ENCODE peak calls at places on chromosomes 13 and 19, in seven cellular contexts. U is lower lobe of right lung, Y is AG09319, T is AG10803, P is omental fat pad, D is Calu3, K is astrocyte of the spinal cord. H is an unnamed sample.

GRCh38 chr13:39825886-39826285 is 170.4 kb downstream of the COG6 start:
- DNase-seq in Y (no peak), D (no peak), P (no peak), U (no peak), T (no peak), K (no peak), H (no peak)

GRCh38 chr19:1169921-1170885 is 3.9 kb downstream of the SBNO2 start:
- DNase-seq in Y (no peak), K (peak), D (no peak), T (peak), U (peak), P (no peak), H (no peak)

GRCh38 chr13:73938375-73939070 is 195.7 kb downstream of the KLF12 start:
- DNase-seq in Y (peak), T (peak), K (peak), U (no peak), D (no peak), P (no peak), H (no peak)

GRCh38 chr13:102354011-102354410 is 47.8 kb downstream of the FGF14 start:
- DNase-seq in Y (no peak), D (no peak), T (no peak), P (no peak), U (no peak), K (no peak), H (no peak)

GRCh38 chr19:3455393-3455955 is 24.9 kb downstream of the SMIM24 start:
- DNase-seq in T (no peak), P (no peak), U (no peak), D (no peak), K (no peak), Y (no peak), H (no peak)

GRCh38 chr13:94761407-94761806 is 49.1 kb upstream of the SOX21 start:
- DNase-seq in T (no peak), K (no peak), U (no peak), D (no peak), Y (no peak), P (no peak), H (no peak)

GRCh38 chr19:48654299-48655059 is 8.5 kb upstream of the CA11 start:
- DNase-seq in K (peak), D (no peak), U (no peak), T (no peak), Y (no peak), P (no peak), H (no peak)

GRCh38 chr19:48111280-48111679 is 663 bp upstream of the PLA2G4C start:
- DNase-seq in U (no peak), T (no peak), D (no peak), Y (no peak), K (no peak), P (no peak), H (no peak)

GRCh38 chr19:50994129-50994528 is 7.3 kb downstream of the KLK8 start:
- DNase-seq in P (no peak), Y (no peak), U (no peak), T (no peak), D (no peak), K (no peak), H (no peak)

GRCh38 chr13:26185720-26186119 is 36.4 kb downstream of the RNF6 start:
- DNase-seq in Y (no peak), K (no peak), U (no peak), P (no peak), T (no peak), D (no peak), H (no peak)

GRCh38 chr13:98307744-98308524 is 130.9 kb upstream of the RNF113B start:
- DNase-seq in T (peak), K (no peak), D (no peak), Y (peak), P (no peak), U (no peak), H (no peak)

GRCh38 chr19:28213476-28214082 is 999.4 kb downstream of the UQCRFS1 start:
- DNase-seq in Y (no peak), P (no peak), K (no peak), D (no peak), T (peak), U (no peak), H (no peak)

GRCh38 chr13:111859361-111860105 is 207.4 kb upstream of the SOX1 start:
- DNase-seq in T (no peak), D (no peak), K (no peak), P (no peak), Y (no peak), U (no peak), H (no peak)

GRCh38 chr19:55461974-55462628 is 659 bp upstream of the ISOC2 start:
- DNase-seq in U (no peak), Y (no peak), P (no peak), K (peak), T (no peak), D (no peak), H (no peak)

GRCh38 chr13:25335856-25336255 is 34.4 kb downstream of the NUP58 start:
- DNase-seq in T (peak), D (no peak), P (no peak), U (no peak), K (no peak), Y (no peak), H (no peak)

GRCh38 chr13:27334774-27335490 is 64.3 kb downstream of the RASL11A start:
- DNase-seq in P (no peak), Y (no peak), T (no peak), K (no peak), D (no peak), U (no peak), H (no peak)

GRCh38 chr19:48466571-48467325 is 2.4 kb upstream of the CYTH2 start:
- DNase-seq in K (peak), Y (no peak), U (no peak), D (no peak), T (peak), P (no peak), H (no peak)

GRCh38 chr13:81957121-81957520 is 1616.2 kb upstream of the SPRY2 start:
- DNase-seq in P (no peak), U (no peak), T (no peak), D (no peak), Y (no peak), K (no peak), H (no peak)
- TF ChIP-seq CTCF in P (no peak), U (no peak), T (no peak), D (no peak), Y (no peak), K (no peak), H (no peak)

DNA sequence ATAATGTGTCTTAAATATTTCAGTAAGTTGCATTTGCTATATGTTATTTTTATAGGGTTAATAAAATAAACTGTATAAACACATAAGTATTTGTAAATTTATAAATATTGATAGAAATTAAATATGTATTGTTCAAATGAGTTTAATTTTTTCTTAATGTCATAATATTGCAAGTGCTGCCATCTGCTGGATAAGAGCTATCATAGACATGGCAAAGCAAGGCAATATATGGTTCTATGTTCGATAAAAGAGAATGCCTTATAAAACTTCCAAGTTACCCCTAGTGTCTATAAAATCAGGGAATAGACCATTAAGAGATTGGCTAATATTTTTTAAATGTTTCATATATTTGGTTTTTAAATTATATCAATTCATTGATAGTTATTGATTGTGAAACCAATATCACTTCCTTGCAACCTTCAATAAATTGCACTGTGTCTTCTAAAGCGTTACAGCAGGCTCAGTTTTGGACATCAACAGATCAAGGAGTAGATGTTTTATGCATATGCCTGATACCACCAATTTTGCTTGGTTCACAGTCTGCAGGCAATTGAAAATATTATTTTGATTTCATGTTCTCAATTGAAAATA is 29.0 kb upstream of the SLITRK6 start:
- DNase-seq in T (peak), K (peak), Y (no peak), D (no peak), P (no peak), U (no peak), H (no peak)
- TF ChIP-seq CTCF in T (peak), K (peak), Y (peak), D (no peak), P (no peak), U (peak), H (peak)

GRCh38 chr19:10420444-10421239 is at the start of gene PDE4A:
- DNase-seq in T (no peak), P (no peak), U (no peak), K (no peak), D (no peak), Y (no peak), H (no peak)
- TF ChIP-seq CTCF in T (peak), P (no peak), U (peak), K (peak), D (peak), Y (peak), H (peak)

DNA sequence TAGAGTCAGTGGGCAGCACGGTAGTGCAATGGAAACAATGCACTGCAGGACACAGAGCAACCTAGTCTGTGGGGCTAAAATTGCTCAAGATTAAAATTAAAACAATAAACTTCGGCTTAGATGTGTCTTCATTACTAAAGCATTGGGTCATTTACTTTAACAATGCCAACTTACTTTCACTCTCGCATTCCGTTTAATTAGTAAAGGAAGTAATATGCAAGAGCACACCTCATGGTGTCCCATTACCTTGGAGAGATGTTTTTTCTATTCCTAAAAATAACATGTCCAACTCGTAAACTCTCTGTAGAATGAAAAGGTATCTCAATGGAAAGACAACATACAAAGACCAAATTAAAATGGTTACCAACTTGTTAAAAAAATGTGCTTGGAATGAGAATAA is 738.4 kb downstream of the PCDH17 start:
- DNase-seq in Y (no peak), K (no peak), U (no peak), D (no peak), P (no peak), T (no peak), H (no peak)
- TF ChIP-seq CTCF in Y (no peak), K (no peak), U (no peak), D (no peak), P (no peak), T (no peak), H (no peak)

DNA sequence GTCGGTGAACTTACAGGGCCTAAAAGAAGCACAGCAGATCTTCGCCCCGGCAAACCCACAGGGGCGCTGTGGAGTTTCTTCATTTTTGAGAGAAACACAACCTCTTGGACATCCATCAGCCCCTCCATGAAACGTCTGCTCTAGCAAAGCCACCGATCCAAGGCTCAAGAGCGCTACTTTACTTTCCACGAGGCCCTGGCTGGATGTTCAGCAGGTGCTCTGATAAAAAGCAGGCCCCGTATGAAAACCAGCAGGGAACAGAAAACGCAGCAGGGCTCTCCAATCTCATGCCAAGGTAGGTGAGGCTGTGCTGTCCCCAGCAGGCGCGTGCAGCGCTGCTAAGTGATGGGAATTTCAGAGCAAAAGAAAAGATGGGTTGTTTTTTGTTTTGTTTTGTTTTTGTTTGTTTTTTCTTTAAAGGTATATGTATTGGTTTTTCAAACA is 86.7 kb downstream of the IRS2 start:
- DNase-seq in D (no peak), P (no peak), T (no peak), Y (no peak), K (peak), U (no peak), H (no peak)
- TF ChIP-seq CTCF in D (no peak), P (no peak), T (no peak), Y (no peak), K (no peak), U (no peak), H (no peak)